ENCODE peak calls at places on chromosomes 1 and 21, in six cellular contexts. M is fibroblast of lung; N is NCI-H1092 treated with DMSO at 0.1 percent for 48 hours; Q is EL; J is iPS-NIHi11; U is stimulated activated CD8-positive, alpha-beta memory T cell treated with anti-CD3 and anti-CD28 coated beads, Interleukin-7, amount 100 ng/mL, for 24 hours. F is an unnamed sample.

GRCh38 chr1:86972262-86972661 is 57.8 kb downstream of the HS2ST1 start:
- DNase-seq in U (no peak), J (no peak), Q (no peak), M (no peak), N (peak), F (no peak)

GRCh38 chr1:203402609-203403337 is 51.9 kb upstream of the FMOD start:
- DNase-seq in M (peak), J (no peak), N (no peak), Q (peak), U (no peak), F (no peak)

GRCh38 chr1:220734571-220735326 is 13.4 kb upstream of the MTARC2 start:
- DNase-seq in J (no peak), Q (peak), M (peak), N (peak), U (no peak), F (no peak)

GRCh38 chr21:44932366-44933181 is 7.3 kb upstream of the SLX9 start:
- DNase-seq in M (no peak), Q (no peak), N (no peak), U (no peak), J (peak), F (no peak)

GRCh38 chr1:39050001-39050400 is 23.9 kb downstream of the NDUFS5 start:
- DNase-seq in U (no peak), N (no peak), J (no peak), Q (no peak), M (no peak), F (no peak)

GRCh38 chr1:247301176-247301540 is 30.5 kb downstream of the ZNF496 start:
- DNase-seq in J (no peak), Q (no peak), M (no peak), N (no peak), U (no peak), F (no peak)

GRCh38 chr1:209072481-209072880 is 511.0 kb upstream of the CAMK1G start:
- DNase-seq in Q (peak), M (peak), J (no peak), N (no peak), U (no peak), F (no peak)

GRCh38 chr1:92795166-92795565 is 10.3 kb upstream of the EVI5 start:
- DNase-seq in Q (no peak), N (no peak), M (peak), U (no peak), J (no peak), F (no peak)

GRCh38 chr1:32716312-32717126 is 13.9 kb upstream of the SYNC start:
- DNase-seq in U (peak), J (peak), N (peak), Q (no peak), M (no peak), F (no peak)

GRCh38 chr1:206899717-206900116 is 2.5 kb downstream of the IL24 start:
- DNase-seq in Q (no peak), J (no peak), N (no peak), U (no peak), M (no peak), F (no peak)

GRCh38 chr1:74522143-74522542 is 9.7 kb upstream of the LRRC53 start:
- DNase-seq in Q (no peak), J (peak), M (peak), N (no peak), U (no peak), F (no peak)

GRCh38 chr1:23019851-23020625 is 770 bp downstream of the KDM1A start:
- DNase-seq in Q (peak), N (peak), J (peak), U (no peak), M (peak), F (no peak)

GRCh38 chr21:33076600-33077329 is 6.8 kb downstream of the OLIG1 start:
- DNase-seq in J (no peak), U (no peak), N (no peak), Q (no peak), M (no peak), F (no peak)

GRCh38 chr1:39666772-39667171 is 5.1 kb downstream of the NT5C1A start:
- DNase-seq in J (no peak), Q (no peak), N (no peak), U (no peak), M (no peak), F (no peak)

GRCh38 chr1:58155418-58156123 is 391.0 kb downstream of the OMA1 start:
- DNase-seq in U (no peak), N (no peak), J (peak), M (no peak), Q (peak), F (no peak)

GRCh38 chr1:231544943-231545592 is 16.6 kb downstream of the TSNAX start:
- DNase-seq in Q (no peak), M (no peak), N (no peak), J (no peak), U (no peak), F (no peak)

GRCh38 chr1:154326546-154327465 is 1.5 kb downstream of the ATP8B2 start:
- DNase-seq in J (no peak), U (no peak), Q (peak), M (peak), N (no peak), F (peak)

GRCh38 chr1:232962761-232963357 is 12.4 kb downstream of the NTPCR start:
- DNase-seq in J (no peak), Q (no peak), M (peak), N (no peak), U (no peak), F (no peak)

GRCh38 chr1:10622896-10623295 is 148.1 kb downstream of the PEX14 start:
- DNase-seq in N (no peak), U (no peak), J (no peak), M (no peak), Q (no peak), F (no peak)

F was measured in omental fat pad.